ENCODE peak calls at places on chromosomes 7 and 10, in four cellular contexts. One of them, this sample, is unnamed. For H3K27me3, the result is how much of the 10 kb centered on the place peaks cover.

GRCh38 chr7:100570954-100571828 is 2.5 kb downstream of the SAP25 start:
- DNase-seq in stomach: no peak
- DNase-seq in AG04450: no peak
- DNase-seq in adrenal gland: peak
- DNase-seq in this sample: no peak

GRCh38 chr10:86355571-86356038 is 11.0 kb downstream of the GRID1 start:
- DNase-seq in stomach: no peak
- DNase-seq in AG04450: no peak
- DNase-seq in adrenal gland: peak
- DNase-seq in this sample: no peak

GRCh38 chr10:77328272-77328816 is 309.3 kb downstream of the KCNMA1 start:
- DNase-seq in stomach: peak
- DNase-seq in AG04450: no peak
- DNase-seq in adrenal gland: no peak
- DNase-seq in this sample: peak

GRCh38 chr7:69598487-69599148 is 343 bp downstream of the AUTS2 start:
- DNase-seq in stomach: no peak
- DNase-seq in AG04450: no peak
- DNase-seq in adrenal gland: no peak
- DNase-seq in this sample: no peak

GRCh38 chr10:70528726-70529362 is 50.3 kb downstream of the PALD1 start:
- DNase-seq in stomach: no peak
- DNase-seq in AG04450: no peak
- DNase-seq in adrenal gland: peak
- DNase-seq in this sample: peak

GRCh38 chr10:96118604-96119450 is 11.3 kb upstream of the ZNF518A start:
- DNase-seq in stomach: no peak
- DNase-seq in AG04450: no peak
- DNase-seq in adrenal gland: no peak
- DNase-seq in this sample: no peak

GRCh38 chr7:87058739-87059524 is 522 bp downstream of the ELAPOR2 start:
- DNase-seq in stomach: peak
- DNase-seq in AG04450: no peak
- DNase-seq in adrenal gland: no peak
- DNase-seq in this sample: no peak

GRCh38 chr7:33650828-33651227 is 254.5 kb upstream of the BMPER start:
- DNase-seq in stomach: no peak
- DNase-seq in AG04450: no peak
- DNase-seq in adrenal gland: no peak
- DNase-seq in this sample: no peak

GRCh38 chr7:117041007-117041406 is 87.7 kb downstream of the ST7 start:
- DNase-seq in stomach: no peak
- DNase-seq in AG04450: peak
- DNase-seq in adrenal gland: no peak
- DNase-seq in this sample: no peak

GRCh38 chr7:19051767-19052375 is 65.6 kb downstream of the TWIST1 start:
- DNase-seq in stomach: peak
- DNase-seq in AG04450: no peak
- DNase-seq in adrenal gland: peak
- DNase-seq in this sample: peak

GRCh38 chr7:27150568-27151340 is 1.6 kb downstream of the HOXA3 start:
- DNase-seq in stomach: peak
- DNase-seq in AG04450: no peak
- DNase-seq in adrenal gland: peak
- DNase-seq in this sample: peak

GRCh38 chr7:157475095-157475494 is 138.3 kb downstream of the DNAJB6 start:
- DNase-seq in stomach: no peak
- DNase-seq in AG04450: no peak
- DNase-seq in adrenal gland: no peak
- DNase-seq in this sample: no peak

GRCh38 chr7:66967029-66967428 is 28.4 kb downstream of the SBDS start:
- DNase-seq in stomach: no peak
- DNase-seq in AG04450: no peak
- DNase-seq in adrenal gland: no peak
- DNase-seq in this sample: no peak

GRCh38 chr7:79420464-79420863 is 33.0 kb downstream of the MAGI2 start:
- DNase-seq in stomach: no peak
- DNase-seq in AG04450: peak
- DNase-seq in adrenal gland: no peak
- DNase-seq in this sample: peak

GRCh38 chr10:107899075-107899474 is 734.6 kb upstream of the SORCS1 start:
- DNase-seq in stomach: no peak
- DNase-seq in AG04450: no peak
- DNase-seq in adrenal gland: no peak
- DNase-seq in this sample: peak

GRCh38 chr10:128708182-128708581 is 582.0 kb upstream of the MKI67 start:
- DNase-seq in stomach: no peak
- DNase-seq in AG04450: no peak
- DNase-seq in adrenal gland: no peak
- DNase-seq in this sample: no peak

GRCh38 chr7:105672820-105673219 is 91.5 kb upstream of the EFCAB10 start:
- DNase-seq in stomach: no peak
- DNase-seq in AG04450: no peak
- DNase-seq in adrenal gland: no peak
- DNase-seq in this sample: no peak

GRCh38 chr7:17304926-17305325 is 6.5 kb downstream of the AHR start:
- DNase-seq in stomach: no peak
- DNase-seq in AG04450: peak
- DNase-seq in adrenal gland: peak
- DNase-seq in this sample: peak

GRCh38 chr10:43380610-43381222 is 9.3 kb downstream of the FXYD4 start:
- DNase-seq in stomach: no peak
- DNase-seq in AG04450: no peak
- DNase-seq in adrenal gland: no peak
- DNase-seq in this sample: no peak

GRCh38 chr10:3147117-3147820 is 25.3 kb downstream of the PITRM1 start:
- DNase-seq in stomach: no peak
- DNase-seq in AG04450: no peak
- DNase-seq in adrenal gland: no peak
- DNase-seq in this sample: no peak

DNA sequence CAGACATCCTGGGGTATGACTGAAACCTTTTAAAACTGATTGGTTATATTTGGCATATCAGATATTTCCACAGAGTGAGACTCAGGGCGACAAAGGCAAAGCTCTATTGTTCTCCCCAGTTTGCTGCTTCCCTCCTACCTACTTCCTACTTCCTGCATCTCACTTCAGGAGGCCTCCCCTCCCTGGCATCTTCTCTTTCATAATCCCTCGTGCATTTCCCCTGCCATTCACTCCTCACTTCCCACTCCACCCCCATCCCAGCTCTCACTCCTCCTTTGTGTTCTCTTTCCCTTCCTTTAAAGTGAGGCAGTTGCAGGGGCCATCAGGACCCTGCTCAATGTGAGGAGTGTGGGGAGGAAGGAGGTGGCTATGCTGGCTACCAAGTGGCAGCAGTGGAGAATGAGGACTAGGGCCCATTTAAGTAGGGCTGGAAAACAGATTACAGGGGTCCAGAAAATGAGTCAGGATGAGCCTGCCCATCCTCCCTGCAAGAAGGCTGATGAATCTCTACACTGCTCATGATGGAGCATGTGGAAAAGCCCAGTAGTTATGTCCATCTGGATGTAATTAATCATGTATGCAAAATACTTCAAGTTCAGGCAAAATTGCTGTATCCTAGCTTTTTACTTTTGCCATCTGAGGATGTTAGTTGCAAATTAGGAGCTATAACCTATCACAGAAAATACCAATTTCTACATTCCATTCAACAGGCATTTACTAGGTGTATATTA is 311.8 kb upstream of the IMMP2L start:
- DNase-seq in stomach: no peak
- DNase-seq in AG04450: no peak
- DNase-seq in adrenal gland: no peak
- DNase-seq in this sample: no peak
- H3K4me3 ChIP-seq in stomach: no peak
- H3K4me3 ChIP-seq in AG04450: no peak
- H3K4me3 ChIP-seq in adrenal gland: no peak
- H3K4me3 ChIP-seq in this sample: no peak

GRCh38 chr7:136807598-136807997 is 60.9 kb upstream of the CHRM2 start:
- DNase-seq in stomach: no peak
- DNase-seq in AG04450: no peak
- DNase-seq in adrenal gland: no peak
- DNase-seq in this sample: no peak
- TF ChIP-seq CTCF in stomach: no peak
- TF ChIP-seq CTCF in AG04450: no peak
- TF ChIP-seq CTCF in adrenal gland: no peak
- TF ChIP-seq CTCF in this sample: no peak

DNA sequence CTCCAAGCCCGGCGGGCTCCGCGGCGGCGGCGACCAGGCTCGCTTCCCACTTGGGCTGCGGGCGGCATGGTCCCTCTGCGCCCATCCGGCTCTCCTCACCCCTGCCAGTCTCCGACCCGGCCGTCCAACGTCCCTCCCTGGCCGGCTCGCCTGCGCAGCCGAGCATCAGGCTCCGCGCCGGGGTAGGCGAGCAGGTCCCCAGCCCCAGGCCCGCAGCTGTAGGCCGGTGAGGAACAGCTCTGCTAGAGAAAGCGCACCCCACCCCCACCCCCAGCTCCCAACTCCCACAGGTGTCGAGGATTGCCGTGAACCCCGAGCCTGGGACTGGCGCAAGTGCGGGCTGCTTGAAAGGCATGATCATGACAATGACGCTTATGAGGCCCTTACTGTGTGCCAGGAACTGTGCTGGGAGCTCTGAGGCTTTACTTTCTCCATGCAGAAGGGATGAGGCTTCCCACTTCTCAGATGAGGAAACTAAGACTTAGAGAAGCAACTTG is 20.8 kb upstream of the PAX2 start:
- DNase-seq in stomach: no peak
- DNase-seq in AG04450: no peak
- DNase-seq in adrenal gland: no peak
- DNase-seq in this sample: no peak
- H3K27me3 ChIP-seq in stomach: half or more
- H3K27me3 ChIP-seq in AG04450: half or more
- H3K27me3 ChIP-seq in adrenal gland: half or more
- H3K27me3 ChIP-seq in this sample: half or more

DNA sequence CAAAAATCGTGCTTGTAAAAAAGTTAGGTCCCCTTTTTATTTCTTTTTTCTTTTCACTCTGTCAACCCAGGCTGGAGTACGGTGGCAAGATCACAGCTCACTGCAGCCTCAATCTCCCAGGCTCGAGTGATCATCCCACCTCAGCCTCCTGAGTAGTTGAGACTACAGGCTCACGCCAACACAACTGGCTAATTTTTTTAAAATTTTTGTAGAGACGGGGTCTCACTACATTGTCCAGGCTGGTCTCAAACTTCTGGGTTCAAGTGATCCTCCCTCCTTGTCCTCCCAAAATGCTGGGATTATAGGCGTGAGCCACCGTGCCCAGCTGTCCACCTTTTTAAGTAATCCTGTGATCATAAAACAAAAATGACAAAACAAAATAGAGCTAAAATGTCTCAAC is 19.4 kb upstream of the ARHGAP12 start:
- DNase-seq in stomach: no peak
- DNase-seq in AG04450: no peak
- DNase-seq in adrenal gland: no peak
- DNase-seq in this sample: no peak
- H3K4me3 ChIP-seq in stomach: peak
- H3K4me3 ChIP-seq in AG04450: no peak
- H3K4me3 ChIP-seq in adrenal gland: no peak
- H3K4me3 ChIP-seq in this sample: no peak

DNA sequence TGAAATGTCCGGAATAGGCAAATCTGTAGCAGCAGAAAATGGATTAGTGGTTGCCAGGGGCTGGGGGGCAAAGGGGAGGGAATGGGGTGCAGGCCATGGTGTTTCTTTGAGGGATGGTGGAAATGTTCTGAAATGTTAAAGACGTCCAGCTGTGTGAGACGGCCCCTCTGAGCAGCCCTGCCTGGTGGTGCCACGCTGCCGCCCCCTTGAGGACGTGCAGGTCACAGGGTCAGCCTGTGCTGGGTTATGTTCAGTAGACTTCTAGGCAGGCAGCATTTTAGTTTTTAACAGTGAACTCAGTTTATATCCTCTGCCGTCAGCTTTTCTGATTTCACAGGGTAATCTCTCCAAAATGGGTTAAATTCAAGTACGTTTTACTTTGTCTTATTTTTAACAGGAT is 9.4 kb downstream of the NUB1 start:
- DNase-seq in stomach: no peak
- DNase-seq in AG04450: no peak
- DNase-seq in adrenal gland: no peak
- DNase-seq in this sample: no peak
- TF ChIP-seq CTCF in stomach: no peak
- TF ChIP-seq CTCF in AG04450: no peak
- TF ChIP-seq CTCF in adrenal gland: no peak
- TF ChIP-seq CTCF in this sample: peak

GRCh38 chr7:30679664-30680063 is 2.6 kb downstream of the CRHR2 start:
- DNase-seq in stomach: no peak
- DNase-seq in AG04450: no peak
- DNase-seq in adrenal gland: no peak
- DNase-seq in this sample: no peak

GRCh38 chr7:30682131-30683083 is at the start of gene CRHR2:
- DNase-seq in stomach: no peak
- DNase-seq in AG04450: no peak
- DNase-seq in adrenal gland: no peak
- DNase-seq in this sample: no peak

GRCh38 chr7:30681262-30682130 is 760 bp downstream of the CRHR2 start:
- DNase-seq in stomach: no peak
- DNase-seq in AG04450: no peak
- DNase-seq in adrenal gland: no peak
- DNase-seq in this sample: no peak

GRCh38 chr7:30674876-30675275 is 7.4 kb downstream of the CRHR2 start:
- DNase-seq in stomach: no peak
- DNase-seq in AG04450: no peak
- DNase-seq in adrenal gland: no peak
- DNase-seq in this sample: no peak

DNA sequence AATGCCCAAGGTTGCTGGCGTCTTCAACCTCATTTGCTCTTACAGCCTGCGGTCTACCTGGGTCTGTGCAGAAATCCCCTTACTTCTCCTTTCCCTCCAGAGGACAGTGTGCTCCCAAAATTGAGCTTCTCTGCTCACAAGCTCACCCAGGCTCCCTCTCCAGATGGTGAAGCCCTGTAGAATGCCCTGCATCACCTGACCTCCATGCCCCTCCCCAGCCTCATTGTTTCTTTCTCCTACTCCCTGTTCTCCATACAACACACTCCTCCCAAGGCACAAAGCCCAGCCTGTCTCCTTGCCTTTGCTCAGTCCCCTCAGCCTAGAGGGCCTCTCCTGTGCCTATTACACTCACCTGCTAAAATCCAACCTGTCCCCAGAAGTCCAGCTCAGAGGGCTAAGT is 3.5 kb downstream of the CRHR2 start:
- DNase-seq in stomach: no peak
- DNase-seq in AG04450: no peak
- DNase-seq in adrenal gland: no peak
- DNase-seq in this sample: no peak
- H3K27me3 ChIP-seq in stomach: half or more
- H3K27me3 ChIP-seq in AG04450: half or more
- H3K27me3 ChIP-seq in adrenal gland: under half
- H3K27me3 ChIP-seq in this sample: under half

This sample was measured in bronchial epithelial cell.